ENCODE peak calls at places on chromosomes 13 and 19, in seven cellular contexts. J, U, F, K, I, C and S are unnamed samples.

GRCh38 chr13:98778749-98779148 is 26.3 kb upstream of the SLC15A1 start:
- DNase-seq in F (no peak), C (no peak), I (no peak), J (no peak), U (no peak), K (peak; percentile 81), S (peak; percentile 64)

GRCh38 chr19:791605-792360 is 5.5 kb upstream of the PTBP1 start:
- DNase-seq in F (no peak), I (no peak), K (no peak), U (no peak), J (no peak), C (no peak), S (no peak)

GRCh38 chr19:43700368-43701015 is 15.4 kb upstream of the IRGC start:
- DNase-seq in U (peak; percentile 21), C (peak; percentile 39), F (no peak), J (no peak), K (peak; percentile 70), I (peak; percentile 78), S (peak; percentile 69)

GRCh38 chr13:95180513-95181245 is 120.6 kb downstream of the ABCC4 start:
- DNase-seq in I (no peak), K (peak; percentile 20), F (no peak), C (no peak), J (no peak), U (no peak), S (no peak)

GRCh38 chr19:42423462-42424344 is 3.5 kb downstream of the LIPE start:
- DNase-seq in I (peak; percentile 94), K (peak; percentile 94), U (peak; percentile 91), F (peak; percentile 82), C (peak; percentile 78), J (peak; percentile 96), S (peak; percentile 88)

GRCh38 chr19:875265-875879 is 15.9 kb downstream of the CFD start:
- DNase-seq in C (no peak), K (no peak), U (no peak), F (no peak), J (no peak), I (no peak), S (no peak)

GRCh38 chr19:38095411-38096308 is 128.4 kb downstream of the DPF1 start:
- DNase-seq in I (peak; percentile 88), U (peak; percentile 59), F (peak; percentile 9), C (peak; percentile 24), K (peak; percentile 84), J (peak; percentile 47), S (peak; percentile 70)

GRCh38 chr13:42355118-42355840 is 83.3 kb downstream of the AKAP11 start:
- DNase-seq in J (no peak), I (no peak), F (peak; percentile 27), C (no peak), K (no peak), U (no peak), S (no peak)

GRCh38 chr13:21528616-21529015 is 69.5 kb upstream of the ZDHHC20 start:
- DNase-seq in C (no peak), K (no peak), I (no peak), U (no peak), J (peak; percentile 12), F (no peak), S (no peak)